ENCODE peak calls at places on chromosomes 7 and 10, in six cellular contexts. J, L, K, F, I and H are unnamed samples.

GRCh38 chr10:71777213-71777985 is 4.1 kb upstream of the VSIR start:
- DNase-seq in J (no peak), L (no peak), K (no peak), F (no peak), I (no peak), H (no peak)

GRCh38 chr7:94295805-94296204 is 98.9 kb upstream of the COL1A2 start:
- DNase-seq in J (no peak), L (no peak), K (no peak), F (peak), I (peak), H (no peak)

GRCh38 chr7:97639036-97639435 is 92.8 kb upstream of the TAC1 start:
- DNase-seq in J (no peak), L (no peak), K (no peak), F (no peak), I (no peak), H (no peak)

GRCh38 chr10:79207096-79207357 is 138.3 kb downstream of the ZMIZ1 start:
- DNase-seq in J (no peak), L (no peak), K (no peak), F (no peak), I (no peak), H (no peak)

GRCh38 chr7:26199301-26200112 is 1.0 kb downstream of the HNRNPA2B1 start:
- DNase-seq in J (no peak), L (peak), K (peak), F (peak), I (peak), H (peak)

GRCh38 chr7:90580051-90580450 is 16.1 kb upstream of the CDK14 start:
- DNase-seq in J (no peak), L (no peak), K (no peak), F (no peak), I (no peak), H (no peak)

GRCh38 chr10:101231092-101231491 is 1.8 kb upstream of the LBX1 start:
- DNase-seq in J (no peak), L (no peak), K (no peak), F (no peak), I (no peak), H (no peak)

GRCh38 chr10:98267894-98268693 is at the start of gene LOXL4:
- DNase-seq in J (no peak), L (no peak), K (peak), F (peak), I (peak), H (no peak)

GRCh38 chr10:108601856-108602255 is 1321.5 kb downstream of the XPNPEP1 start:
- DNase-seq in J (no peak), L (no peak), K (no peak), F (no peak), I (no peak), H (no peak)

GRCh38 chr10:124909563-124909962 is 32.4 kb upstream of the ZRANB1 start:
- DNase-seq in J (no peak), L (no peak), K (no peak), F (no peak), I (no peak), H (no peak)

GRCh38 chr10:24961582-24961981 is 9.2 kb upstream of the PRTFDC1 start:
- DNase-seq in J (no peak), L (no peak), K (no peak), F (no peak), I (no peak), H (no peak)

GRCh38 chr10:24957624-24958435 is 5.4 kb upstream of the PRTFDC1 start:
- DNase-seq in J (no peak), L (no peak), K (no peak), F (peak), I (no peak), H (peak)

GRCh38 chr10:24963646-24964045 is 11.2 kb upstream of the PRTFDC1 start:
- DNase-seq in J (no peak), L (no peak), K (no peak), F (no peak), I (no peak), H (no peak)

GRCh38 chr10:24962998-24963397 is 10.6 kb upstream of the PRTFDC1 start:
- DNase-seq in J (no peak), L (no peak), K (no peak), F (peak), I (no peak), H (no peak)

DNA sequence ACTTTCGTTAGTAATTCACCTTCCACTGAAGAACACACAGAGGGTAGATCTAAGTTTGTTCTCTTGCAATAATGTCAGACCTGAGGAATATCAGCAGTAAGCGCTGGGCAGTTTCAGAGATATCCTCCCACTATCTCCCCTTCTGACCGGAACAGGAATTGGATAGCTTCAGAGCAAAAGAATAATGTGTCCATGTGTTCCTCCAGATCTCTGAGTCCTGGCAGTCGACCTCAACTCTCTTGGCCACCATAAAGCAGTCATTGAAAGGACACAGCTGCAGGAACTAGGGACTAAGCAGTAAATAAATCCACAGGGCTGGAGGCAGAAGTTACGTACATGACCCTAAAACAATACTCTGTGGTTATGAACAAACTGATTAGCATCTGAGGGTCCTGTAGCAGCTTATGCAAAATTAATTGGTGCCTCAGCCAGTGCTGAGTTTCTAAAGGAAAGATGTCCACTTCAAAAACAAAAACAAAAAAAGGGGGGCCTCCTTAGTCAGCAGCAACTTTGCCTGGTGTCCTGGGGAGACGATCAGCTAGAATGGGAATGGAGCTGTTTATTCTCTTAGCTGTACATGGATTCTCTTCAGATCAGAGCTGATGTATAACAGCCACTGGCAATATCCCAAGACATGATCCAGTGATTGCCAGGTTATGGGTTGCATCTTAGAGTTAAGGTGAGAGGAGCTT is 6.4 kb upstream of the PRTFDC1 start:
- DNase-seq in J (no peak), L (no peak), K (peak), F (no peak), I (no peak), H (peak)
- TF ChIP-seq EP300 in J (no peak), L (no peak), K (no peak), F (no peak), I (no peak), H (peak)

DNA sequence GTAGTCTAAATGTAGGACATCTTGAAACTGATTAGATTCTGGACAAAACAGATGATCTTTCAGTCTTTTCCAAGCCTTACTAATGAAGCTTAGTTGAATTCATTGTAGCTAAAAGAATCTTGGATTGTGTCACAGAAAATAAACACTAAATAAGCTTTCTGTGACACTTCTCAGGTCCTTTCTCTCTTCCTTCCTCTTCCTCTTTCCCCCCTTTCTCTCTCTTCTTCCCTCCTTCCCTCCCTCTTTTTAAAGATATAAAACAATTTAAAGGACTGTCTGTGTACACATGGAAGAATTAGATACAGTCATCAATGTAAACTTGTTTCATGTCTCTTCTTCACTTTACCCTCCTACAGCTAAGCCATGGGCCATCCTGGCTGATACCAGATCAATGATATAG is 5.3 kb upstream of the COMMD3 start:
- DNase-seq in J (no peak), L (no peak), K (no peak), F (no peak), I (no peak), H (no peak)
- TF ChIP-seq EP300 in J (no peak), L (no peak), K (no peak), F (no peak), I (no peak), H (no peak)

DNA sequence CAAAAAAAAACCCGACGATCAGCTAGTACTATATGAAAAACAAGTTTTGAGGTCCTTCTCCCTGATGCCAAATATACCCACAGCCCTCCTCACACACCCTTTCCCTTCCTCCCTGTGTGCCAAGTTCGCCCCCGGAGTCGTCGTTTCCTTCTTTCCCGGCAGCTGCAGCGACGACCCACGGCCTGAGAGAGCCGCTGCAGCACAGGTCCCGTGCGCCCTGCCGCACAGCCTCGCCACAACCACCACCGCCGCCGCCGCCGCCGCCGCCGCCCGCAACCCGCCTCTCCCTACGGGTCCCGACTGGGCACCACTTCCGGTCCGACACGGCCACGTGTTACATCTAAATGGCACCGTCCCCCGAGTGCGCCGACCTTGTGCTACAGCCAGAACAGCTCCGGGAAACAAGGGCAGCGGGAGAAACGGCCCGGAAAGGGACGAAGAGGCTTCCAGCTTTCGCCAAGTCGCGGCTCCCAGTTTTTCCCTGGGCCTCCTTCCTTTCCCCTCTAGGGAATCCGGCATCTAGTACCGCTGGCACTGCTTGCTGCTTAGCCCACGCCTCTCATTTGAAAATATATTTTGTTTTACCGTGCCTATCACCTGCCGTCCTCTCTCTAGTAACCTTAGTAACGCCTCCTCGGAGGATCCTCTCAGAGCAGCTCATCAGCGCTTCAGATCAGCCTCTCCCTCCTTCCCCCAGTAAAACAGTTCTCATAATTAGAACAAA is at the start of gene FRA10AC1:
- DNase-seq in J (peak), L (peak), K (peak), F (peak), I (peak), H (peak)
- TF ChIP-seq EP300 in J (peak), L (peak), K (no peak), F (no peak), I (peak), H (peak)

DNA sequence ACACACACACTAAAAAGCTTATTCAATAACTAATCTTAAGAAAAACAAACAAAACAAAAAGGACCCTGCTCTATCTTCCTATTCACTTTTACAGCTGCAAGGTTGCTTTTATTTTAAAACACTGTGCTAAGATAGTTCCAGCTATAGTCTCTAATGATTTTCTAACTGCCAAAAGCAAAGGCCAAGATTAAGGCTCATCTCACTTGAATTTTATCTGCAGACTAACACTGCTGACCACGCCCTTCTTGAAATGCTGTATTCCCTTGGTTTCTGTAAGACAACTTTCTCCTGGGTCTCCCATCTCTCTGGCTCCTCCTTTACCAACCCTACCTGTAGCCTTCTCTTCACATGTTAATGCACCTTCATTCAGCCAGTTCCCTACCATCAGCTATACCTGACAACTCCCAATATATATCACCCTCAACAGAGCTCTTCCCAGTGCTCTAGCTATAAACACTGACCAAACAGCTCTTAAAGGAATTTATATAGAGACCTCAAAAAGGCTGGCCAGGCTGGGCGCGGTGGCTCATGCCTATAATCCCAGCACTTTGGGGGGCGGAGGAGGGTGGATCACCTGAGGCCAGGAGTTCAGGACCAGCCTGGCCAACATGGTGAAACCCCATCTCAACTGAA is 11.7 kb downstream of the SRPK2 start:
- DNase-seq in J (no peak), L (no peak), K (no peak), F (no peak), I (no peak), H (no peak)
- TF ChIP-seq EP300 in J (no peak), L (no peak), K (no peak), F (no peak), I (no peak), H (no peak)

DNA sequence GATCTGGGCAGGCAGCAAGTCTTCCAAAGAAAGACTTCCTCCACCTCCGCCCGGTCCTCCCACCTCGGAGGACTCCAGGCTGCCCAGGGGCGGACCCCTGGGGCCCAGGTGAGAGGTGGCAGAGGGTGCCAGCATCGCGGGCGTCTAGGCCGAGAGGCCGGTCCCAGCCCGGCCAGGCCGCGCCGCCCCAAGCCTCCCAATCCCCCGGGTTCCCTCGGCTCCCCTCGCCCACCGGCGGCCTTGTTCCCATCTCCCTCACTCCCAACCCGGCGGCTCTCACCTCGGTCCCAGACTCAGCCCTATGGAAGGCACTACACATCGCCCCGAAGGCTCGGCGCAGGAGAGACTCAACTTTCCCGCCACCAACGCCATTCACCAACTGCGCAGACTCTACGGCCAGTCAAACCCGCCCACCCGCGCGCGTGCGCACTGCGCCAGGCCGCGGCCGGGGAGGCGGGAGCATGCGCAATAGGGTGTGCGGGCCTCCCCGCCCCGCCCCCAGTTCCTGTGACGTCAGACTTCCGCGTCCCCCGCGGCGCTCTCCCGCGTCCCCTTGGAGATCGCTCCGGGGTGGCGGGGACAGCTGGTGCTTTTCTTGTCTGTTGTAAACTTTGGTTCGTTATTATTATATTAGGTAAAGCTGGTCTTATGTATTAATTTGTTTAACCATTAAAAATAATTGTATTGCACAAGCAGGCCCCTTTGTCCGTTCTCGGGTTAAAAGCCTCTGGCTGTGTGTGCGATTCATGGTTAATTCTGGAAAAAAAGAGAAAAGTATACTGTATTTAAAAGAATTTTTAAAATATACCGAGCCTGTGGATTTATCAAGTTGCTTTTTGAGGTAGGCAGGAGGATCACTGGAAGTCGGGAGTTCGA is at the start of gene XRCC2:
- DNase-seq in J (peak), L (peak), K (peak), F (peak), I (peak), H (peak)
- TF ChIP-seq EP300 in J (peak), L (no peak), K (no peak), F (no peak), I (no peak), H (peak)

GRCh38 chr10:110775022-110775379 is 96.7 kb upstream of the PDCD4 start:
- DNase-seq in J (no peak), L (no peak), K (no peak), F (peak), I (no peak), H (no peak)
- TF ChIP-seq EP300 in J (no peak), L (no peak), K (no peak), F (no peak), I (no peak), H (no peak)

DNA sequence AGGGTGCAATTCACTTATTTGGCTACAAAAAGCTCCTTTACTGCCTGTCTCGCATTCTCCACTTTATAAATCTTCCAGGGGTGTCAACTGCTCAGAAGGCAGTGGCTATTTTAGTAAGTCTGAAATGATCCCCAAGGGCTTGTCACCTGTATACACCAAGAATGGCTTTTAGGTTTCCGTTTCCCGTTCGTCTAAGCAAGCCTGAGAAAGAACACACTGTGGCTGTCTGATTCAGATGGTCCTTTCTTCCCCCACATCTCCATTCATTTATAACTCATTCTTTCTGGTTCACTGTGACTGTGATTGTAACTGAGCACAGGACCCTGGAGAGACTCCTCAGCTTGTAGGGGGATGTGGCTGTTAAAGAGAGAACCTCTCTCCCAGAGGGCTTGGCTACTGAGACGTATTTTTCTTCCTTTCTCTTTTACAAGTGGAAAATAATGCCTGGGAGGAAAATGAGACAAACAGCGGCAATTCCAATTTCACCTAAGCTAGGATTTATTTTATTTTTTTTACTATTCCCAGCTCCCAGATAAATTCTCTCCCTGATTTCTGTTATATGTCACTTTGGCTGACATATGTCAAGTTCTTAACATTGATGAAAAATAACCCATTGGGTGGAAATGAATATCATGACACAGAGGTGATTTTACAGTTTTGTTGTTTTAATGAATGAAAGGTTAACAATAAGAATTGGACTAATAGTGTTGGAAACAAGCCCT is 129.3 kb downstream of the FAM107B start:
- DNase-seq in J (no peak), L (no peak), K (no peak), F (no peak), I (no peak), H (no peak)
- TF ChIP-seq EP300 in J (no peak), L (no peak), K (no peak), F (no peak), I (no peak), H (no peak)

GRCh38 chr10:84333864-84334451 is 5.6 kb downstream of the CCSER2 start:
- DNase-seq in J (no peak), L (no peak), K (no peak), F (no peak), I (no peak), H (no peak)
- TF ChIP-seq EP300 in J (no peak), L (no peak), K (no peak), F (no peak), I (no peak), H (no peak)